ENCODE peak calls at places on chromosomes 3 and 15, in six cellular contexts. P is left lung, J is WTC11, L is kidney, Q is cardiac muscle cell, O is natural killer cell. K is an unnamed sample.

GRCh38 chr3:40780801-40781406 is 256.1 kb downstream of the ZNF621 start:
- DNase-seq in P (no peak), J (no peak), L (peak; percentile 85), Q (no peak), O (no peak), K (no peak)

GRCh38 chr3:114428173-114428606 is 134.4 kb downstream of the TIGIT start:
- DNase-seq in P (no peak), J (no peak), L (no peak), Q (no peak), O (no peak), K (no peak)

GRCh38 chr3:159724627-159725026 is 264.0 kb upstream of the IL12A start:
- DNase-seq in P (no peak), J (no peak), L (no peak), Q (no peak), O (no peak), K (no peak)

GRCh38 chr15:26449296-26449695 is 323.6 kb downstream of the GABRB3 start:
- DNase-seq in P (no peak), J (no peak), L (no peak), Q (no peak), O (no peak), K (no peak)

GRCh38 chr15:57440167-57440566 is 63.9 kb downstream of the CGNL1 start:
- DNase-seq in P (no peak), J (no peak), L (no peak), Q (no peak), O (no peak), K (no peak)

GRCh38 chr15:42068601-42069000 is 25.8 kb downstream of the PLA2G4D start:
- DNase-seq in P (no peak), J (no peak), L (peak; percentile 73), Q (no peak), O (no peak), K (no peak)

GRCh38 chr3:46314517-46314916 is 39.4 kb upstream of the CCR2 start:
- DNase-seq in P (no peak), J (no peak), L (no peak), Q (no peak), O (no peak), K (no peak)

GRCh38 chr15:64571857-64572291 is 111.5 kb downstream of the ZNF609 start:
- DNase-seq in P (no peak), J (no peak), L (no peak), Q (no peak), O (no peak), K (no peak)

GRCh38 chr15:76866716-76867321 is 38.3 kb downstream of the SCAPER start:
- DNase-seq in P (no peak), J (no peak), L (no peak), Q (no peak), O (no peak), K (no peak)
- TF ChIP-seq CTCF in P (peak; percentile 36), J (peak; percentile 37), L (peak; percentile 39), Q (peak; percentile 59), O (no peak), K (peak; percentile 34)

GRCh38 chr3:71499477-71499876 is 84.1 kb downstream of the FOXP1 start:
- DNase-seq in P (no peak), J (no peak), L (no peak), Q (no peak), O (no peak), K (no peak)
- TF ChIP-seq CTCF in P (no peak), J (no peak), L (no peak), Q (no peak), O (no peak), K (no peak)

GRCh38 chr3:129723558-129724324 is 117.3 kb upstream of the PLXND1 start:
- DNase-seq in P (no peak), J (no peak), L (no peak), Q (peak; percentile 28), O (no peak), K (no peak)
- TF ChIP-seq CTCF in P (no peak), J (no peak), L (no peak), Q (no peak), O (no peak), K (no peak)

DNA sequence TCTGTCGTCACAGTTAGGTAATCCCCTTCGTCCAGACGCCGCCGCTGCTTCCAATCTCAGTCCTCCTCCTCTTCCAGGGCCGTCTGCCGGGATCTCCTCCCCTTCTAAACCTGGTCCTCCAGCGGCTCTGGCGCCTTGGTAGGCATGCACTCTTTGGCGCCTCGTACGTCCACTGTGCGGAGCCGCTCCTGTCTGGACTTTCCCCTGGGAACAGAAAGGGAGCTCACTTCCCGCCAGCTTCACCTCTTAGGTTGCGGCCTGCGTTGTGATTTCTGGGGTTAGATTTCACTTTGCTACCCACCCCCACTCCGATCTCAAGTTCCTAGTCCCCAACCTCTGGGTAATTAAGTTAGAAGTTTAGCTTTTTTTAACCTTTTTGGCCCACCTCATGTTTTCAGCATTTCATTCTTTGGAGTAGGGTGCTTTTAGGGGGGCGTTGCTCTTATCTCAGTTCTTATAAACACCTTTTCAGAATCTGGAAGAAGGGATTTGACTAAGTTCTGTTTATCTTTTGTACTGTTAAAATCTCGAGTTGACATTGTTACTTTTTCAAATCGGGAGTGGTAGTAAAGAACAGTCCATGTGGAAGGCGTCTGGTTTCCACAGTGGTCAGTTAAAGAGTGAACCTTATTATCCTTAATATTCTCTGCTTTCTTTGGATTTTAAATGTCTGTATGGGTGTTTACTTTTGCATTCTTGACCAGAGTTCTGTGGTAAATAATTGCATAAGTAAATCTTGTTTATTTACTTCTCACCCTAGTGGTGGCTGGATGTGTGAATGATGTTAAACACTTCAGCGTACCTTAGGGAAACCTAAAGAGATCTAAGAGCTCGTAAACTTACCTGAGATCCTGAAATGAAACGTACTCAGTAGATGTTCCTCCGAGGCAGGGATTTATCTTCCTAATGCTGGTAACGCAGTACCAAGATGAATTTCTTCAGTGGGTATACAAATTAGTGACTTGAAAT is 611 bp downstream of the CTDSPL2 start:
- DNase-seq in P (no peak), J (peak; percentile 62), L (no peak), Q (peak; percentile 77), O (no peak), K (no peak)
- TF ChIP-seq CTCF in P (no peak), J (no peak), L (peak; percentile 13), Q (no peak), O (no peak), K (no peak)

K was measured in mesothelial cell of epicardium.